ENCODE peak calls at places on chromosomes 1 and 21, in four cellular contexts. M is K562, I is mammary epithelial cell, Y is prostate gland. E is an unnamed sample.

GRCh38 chr1:158945061-158945460 is 13.7 kb downstream of the PYHIN1 start:
- DNase-seq in M (no peak), I (no peak), Y (no peak), E (no peak)

GRCh38 chr1:171355727-171356126 is 41.7 kb downstream of the FMO4 start:
- DNase-seq in M (no peak), I (no peak), Y (no peak), E (no peak)

GRCh38 chr1:15444476-15445389 is 6.5 kb downstream of the CTRC start:
- DNase-seq in M (peak; percentile 81), I (no peak), Y (no peak), E (no peak)

GRCh38 chr1:163290025-163290610 is 31.6 kb upstream of the NUF2 start:
- DNase-seq in M (no peak), I (no peak), Y (no peak), E (no peak)

GRCh38 chr1:235074335-235075120 is 54.1 kb downstream of the TOMM20 start:
- DNase-seq in M (peak; percentile 54), I (peak; percentile 73), Y (peak; percentile 81), E (no peak)

GRCh38 chr1:38783659-38784229 is 75.8 kb downstream of the RRAGC start:
- DNase-seq in M (peak; percentile 61), I (no peak), Y (no peak), E (no peak)

GRCh38 chr1:89254658-89255287 is 17.9 kb downstream of the GBP5 start:
- DNase-seq in M (no peak), I (no peak), Y (no peak), E (no peak)

GRCh38 chr21:31161157-31161556 is 122.9 kb upstream of the KRTAP19-8 start:
- DNase-seq in M (no peak), I (peak; percentile 71), Y (no peak), E (peak; percentile 60)

GRCh38 chr1:112308716-112309115 is 87.3 kb upstream of the CTTNBP2NL start:
- DNase-seq in M (no peak), I (no peak), Y (no peak), E (no peak)

GRCh38 chr1:19635646-19636045 is 8.5 kb upstream of the NBL1 start:
- DNase-seq in M (no peak), I (no peak), Y (no peak), E (no peak)

GRCh38 chr1:61207416-61207815 is 125.1 kb downstream of the NFIA start:
- DNase-seq in M (no peak), I (no peak), Y (no peak), E (no peak)

GRCh38 chr1:24801169-24801568 is 55.9 kb downstream of the CLIC4 start:
- DNase-seq in M (no peak), I (no peak), Y (no peak), E (no peak)

GRCh38 chr21:43318841-43319781 is 107.8 kb downstream of the SIK1 start:
- DNase-seq in M (peak; percentile 20), I (peak; percentile 80), Y (no peak), E (peak; percentile 84)

GRCh38 chr1:107415241-107415640 is 274.4 kb downstream of the NTNG1 start:
- DNase-seq in M (no peak), I (no peak), Y (no peak), E (no peak)

GRCh38 chr1:147109762-147110161 is 62.5 kb downstream of the PRKAB2 start:
- DNase-seq in M (no peak), I (no peak), Y (peak; percentile 37), E (no peak)

GRCh38 chr1:21439721-21440629 is at the start of gene NBPF3:
- DNase-seq in M (peak; percentile 84), I (peak; percentile 93), Y (peak; percentile 93), E (peak; percentile 59)

GRCh38 chr1:41629571-41629970 is 145.1 kb upstream of the EDN2 start:
- DNase-seq in M (no peak), I (peak; percentile 71), Y (no peak), E (no peak)

GRCh38 chr1:29120955-29121485 is 2.7 kb downstream of the TMEM200B start:
- DNase-seq in M (no peak), I (no peak), Y (no peak), E (no peak)

GRCh38 chr1:201320168-201320842 is 37.0 kb downstream of the PKP1 start:
- DNase-seq in M (no peak), I (no peak), Y (no peak), E (no peak)

GRCh38 chr1:219917851-219918466 is 10.4 kb downstream of the SLC30A10 start:
- DNase-seq in M (no peak), I (peak; percentile 86), Y (no peak), E (peak; percentile 87)

GRCh38 chr1:181647314-181648035 is 164.2 kb downstream of the CACNA1E start:
- DNase-seq in M (no peak), I (peak; percentile 12), Y (no peak), E (peak; percentile 41)

GRCh38 chr1:210407207-210407886 is 78.6 kb downstream of the HHAT start:
- DNase-seq in M (peak; percentile 75), I (peak; percentile 50), Y (peak; percentile 65), E (peak; percentile 75)

GRCh38 chr1:44029260-44029910 is 1.9 kb downstream of the SLC6A9 start:
- DNase-seq in M (no peak), I (no peak), Y (peak; percentile 15), E (no peak)

GRCh38 chr1:185735667-185736105 is 1.5 kb downstream of the HMCN1 start:
- DNase-seq in M (no peak), I (no peak), Y (no peak), E (no peak)

GRCh38 chr1:226738421-226738994 is 574 bp downstream of the ITPKB start:
- DNase-seq in M (no peak), I (peak; percentile 42), Y (no peak), E (peak; percentile 47)

GRCh38 chr1:25065246-25066238 is 135.5 kb upstream of the RUNX3 start:
- DNase-seq in M (no peak), I (no peak), Y (no peak), E (no peak)

GRCh38 chr1:20753589-20753988 is 21.1 kb upstream of the SH2D5 start:
- DNase-seq in M (no peak), I (peak; percentile 48), Y (no peak), E (no peak)

GRCh38 chr1:35390600-35391494 is 122.3 kb downstream of the ZMYM4 start:
- DNase-seq in M (no peak), I (no peak), Y (no peak), E (no peak)

GRCh38 chr1:67680486-67680885 is 4.5 kb upstream of the GADD45A start:
- DNase-seq in M (no peak), I (peak; percentile 23), Y (no peak), E (no peak)

GRCh38 chr1:23178414-23178813 is 9.8 kb upstream of the LUZP1 start:
- DNase-seq in M (peak; percentile 65), I (no peak), Y (no peak), E (no peak)

GRCh38 chr1:23174383-23175110 is 5.9 kb upstream of the LUZP1 start:
- DNase-seq in M (no peak), I (no peak), Y (no peak), E (no peak)

GRCh38 chr1:23178931-23179330 is 10.3 kb upstream of the LUZP1 start:
- DNase-seq in M (no peak), I (no peak), Y (no peak), E (no peak)

GRCh38 chr1:23177031-23177430 is 8.4 kb upstream of the LUZP1 start:
- DNase-seq in M (no peak), I (no peak), Y (no peak), E (no peak)

GRCh38 chr1:23177438-23178380 is 9.1 kb upstream of the LUZP1 start:
- DNase-seq in M (peak; percentile 73), I (peak; percentile 69), Y (peak; percentile 64), E (peak; percentile 76)
- TF ChIP-seq CTCF in M (peak; percentile 18), I (no peak), Y (peak; percentile 56), E (no peak)

GRCh38 chr1:12132078-12132477 is 34.7 kb upstream of the TNFRSF1B start:
- DNase-seq in M (no peak), I (peak; percentile 96), Y (no peak), E (peak; percentile 81)
- H3K27ac ChIP-seq in M (no peak overlapping the region), I (no peak overlapping the region), Y (no peak overlapping the region), E (peak overlapping the region; percentile 83)

GRCh38 chr1:48916121-48917069 is 139.7 kb upstream of the BEND5 start:
- DNase-seq in M (peak; percentile 12), I (peak; percentile 61), Y (no peak), E (peak; percentile 21)
- TF ChIP-seq CTCF in M (no peak), I (peak; percentile 69), Y (peak; percentile 46), E (peak; percentile 30)

GRCh38 chr1:236896716-236897115 is 101.6 kb downstream of the MTR start:
- DNase-seq in M (no peak), I (no peak), Y (no peak), E (no peak)
- H3K27ac ChIP-seq in M (no peak overlapping the region), I (no peak overlapping the region), Y (no peak overlapping the region), E (no peak overlapping the region)

DNA sequence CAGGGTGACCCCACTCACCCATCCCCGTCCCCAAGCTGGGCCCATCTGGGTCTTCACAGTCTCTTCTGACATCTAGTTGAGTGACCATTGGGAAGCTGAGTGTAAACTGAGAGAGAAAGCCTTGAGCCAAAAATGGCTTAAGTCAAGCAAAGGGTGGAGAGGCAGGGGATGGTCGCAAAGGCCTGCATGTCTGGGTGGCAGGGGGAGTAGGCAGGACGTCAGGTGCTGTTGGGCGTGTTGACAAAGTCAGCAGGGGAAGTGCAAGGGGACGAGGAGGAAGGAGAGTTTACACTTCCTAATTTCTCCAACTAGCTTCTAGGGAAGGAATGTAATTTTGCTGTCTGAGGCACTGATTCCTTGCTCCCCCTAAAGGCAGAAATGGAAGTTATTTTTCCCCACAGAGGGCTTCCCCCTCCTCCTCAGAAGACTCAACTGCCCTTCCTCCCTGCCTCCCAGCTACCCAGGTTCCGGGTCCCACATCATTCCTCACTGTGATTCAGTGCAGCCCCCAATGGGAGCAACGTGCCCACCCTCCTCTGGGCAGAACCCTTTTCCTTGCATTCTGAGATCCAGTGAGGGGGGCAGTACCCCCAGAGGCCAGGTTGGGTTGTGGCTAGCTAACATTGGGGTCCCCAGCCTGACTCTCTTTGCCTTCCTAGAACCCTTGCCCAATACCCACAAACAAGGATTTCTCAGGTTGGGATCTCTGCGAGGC is 1.2 kb upstream of the ADORA1 start:
- DNase-seq in M (peak; percentile 25), I (no peak), Y (no peak), E (peak; percentile 46)
- TF ChIP-seq CTCF in M (peak; percentile 52), I (peak; percentile 59), Y (no peak), E (peak; percentile 23)

GRCh38 chr1:156754219-156754618 is 2.7 kb upstream of the HDGF start:
- DNase-seq in M (no peak), I (no peak), Y (no peak), E (no peak)
- H3K27ac ChIP-seq in M (no peak overlapping the region), I (no peak overlapping the region), Y (no peak overlapping the region), E (peak overlapping the region; percentile 29)

DNA sequence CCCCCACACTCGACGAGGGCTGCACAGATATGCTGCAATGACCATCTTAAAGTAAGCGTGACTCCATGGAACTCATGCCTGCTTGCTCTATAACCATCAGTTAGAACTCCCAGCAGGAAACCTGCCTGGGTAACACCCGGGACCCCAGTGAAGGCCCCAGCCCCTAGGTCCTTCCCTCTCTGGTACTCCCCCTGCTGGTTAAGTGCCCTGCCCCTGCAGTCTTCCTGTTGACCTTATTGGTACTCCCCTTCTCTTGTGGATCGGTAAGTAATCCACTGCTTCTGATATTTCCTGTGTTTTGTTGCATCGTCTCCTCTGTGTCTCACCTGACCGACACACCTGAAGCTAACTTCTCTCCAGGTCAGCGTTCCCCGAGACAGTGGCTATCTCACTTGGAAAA is 104.8 kb upstream of the COG2 start:
- DNase-seq in M (no peak), I (no peak), Y (no peak), E (no peak)
- TF ChIP-seq CTCF in M (peak; percentile 46), I (peak; percentile 8), Y (no peak), E (no peak)

E was measured in RWPE1.